ENCODE peak calls at places on chromosomes 11 and 22, in five cellular contexts. G is stromal cell of bone marrow; P is AG10803; K is activated effector memory CD4-positive, alpha-beta T cell treated with Interleukin-2 at 50 U/mL for 16 hours; S is CD8-positive, alpha-beta T cell. I is an unnamed sample.

GRCh38 chr22:46436595-46437163 is 100.7 kb downstream of the CELSR1 start:
- DNase-seq in G (no peak), P (peak), K (no peak), S (no peak), I (no peak)

GRCh38 chr11:107457205-107457557 is 444 bp downstream of the CWF19L2 start:
- DNase-seq in G (no peak), P (no peak), K (no peak), S (peak), I (peak)

GRCh38 chr11:12762696-12763324 is 88.6 kb downstream of the TEAD1 start:
- DNase-seq in G (no peak), P (no peak), K (no peak), S (no peak), I (no peak)

GRCh38 chr11:86673872-86674750 is 1.7 kb upstream of the ME3 start:
- DNase-seq in G (no peak), P (no peak), K (no peak), S (no peak), I (no peak)

GRCh38 chr11:31664129-31664528 is 147.0 kb downstream of the PAX6 start:
- DNase-seq in G (no peak), P (no peak), K (no peak), S (no peak), I (no peak)

GRCh38 chr11:101584129-101584515 is 315 bp upstream of the TRPC6 start:
- DNase-seq in G (no peak), P (no peak), K (no peak), S (no peak), I (no peak)

GRCh38 chr11:69909561-69910518 is 90.6 kb upstream of the FGF3 start:
- DNase-seq in G (no peak), P (peak), K (no peak), S (peak), I (no peak)

GRCh38 chr11:27462543-27462942 is 10.0 kb downstream of the LGR4 start:
- DNase-seq in G (no peak), P (no peak), K (no peak), S (no peak), I (no peak)

GRCh38 chr11:3129591-3130268 is 35.4 kb downstream of the OSBPL5 start:
- DNase-seq in G (no peak), P (no peak), K (no peak), S (no peak), I (no peak)

GRCh38 chr11:57303280-57303989 is 21.3 kb downstream of the TNKS1BP1 start:
- DNase-seq in G (no peak), P (no peak), K (no peak), S (no peak), I (no peak)

GRCh38 chr11:125626381-125626950 is 1.5 kb downstream of the CHEK1 start:
- DNase-seq in G (no peak), P (peak), K (peak), S (peak), I (peak)

GRCh38 chr11:70549796-70550195 is 151.5 kb downstream of the CTTN start:
- DNase-seq in G (no peak), P (no peak), K (no peak), S (no peak), I (no peak)

GRCh38 chr22:39727541-39727940 is 157.0 kb downstream of the CACNA1I start:
- DNase-seq in G (no peak), P (no peak), K (no peak), S (no peak), I (peak)

GRCh38 chr11:70302086-70302752 is 31.7 kb downstream of the PPFIA1 start:
- DNase-seq in G (no peak), P (no peak), K (no peak), S (no peak), I (no peak)

GRCh38 chr22:37627545-37627944 is 11.9 kb upstream of the SH3BP1 start:
- DNase-seq in G (no peak), P (no peak), K (peak), S (peak), I (no peak)

GRCh38 chr11:126949066-126949945 is 51.3 kb downstream of the KIRREL3 start:
- DNase-seq in G (peak), P (peak), K (no peak), S (no peak), I (no peak)

GRCh38 chr22:27129266-27129665 is 471.9 kb downstream of the MIAT start:
- DNase-seq in G (peak), P (peak), K (no peak), S (no peak), I (no peak)

GRCh38 chr11:25453471-25453870 is 878.5 kb upstream of the ANO3 start:
- DNase-seq in G (no peak), P (no peak), K (no peak), S (no peak), I (no peak)

GRCh38 chr22:45998638-45999378 is 21.8 kb upstream of the WNT7B start:
- DNase-seq in G (no peak), P (no peak), K (no peak), S (no peak), I (no peak)

GRCh38 chr11:22703040-22703439 is 36.6 kb downstream of the GAS2 start:
- DNase-seq in G (peak), P (peak), K (no peak), S (no peak), I (peak)

GRCh38 chr22:50657925-50658324 is 14.7 kb upstream of the SHANK3 start:
- DNase-seq in G (no peak), P (no peak), K (no peak), S (no peak), I (no peak)

GRCh38 chr11:96112192-96113099 is 188.5 kb upstream of the MTMR2 start:
- DNase-seq in G (no peak), P (no peak), K (no peak), S (no peak), I (no peak)

GRCh38 chr22:32080904-32081303 is 37.8 kb downstream of the SLC5A1 start:
- DNase-seq in G (no peak), P (peak), K (no peak), S (no peak), I (peak)

GRCh38 chr11:106415510-106415909 is 338.0 kb downstream of the AASDHPPT start:
- DNase-seq in G (no peak), P (no peak), K (no peak), S (no peak), I (no peak)

GRCh38 chr11:17544181-17544622 is at the start of gene USH1C:
- DNase-seq in G (no peak), P (no peak), K (no peak), S (no peak), I (peak)

GRCh38 chr22:30968015-30968923 is at the start of gene MORC2:
- DNase-seq in G (peak), P (no peak), K (no peak), S (no peak), I (peak)

I was measured in LoVo.